ENCODE peak calls at places on chromosomes 12 and 14, in nine cellular contexts. One of them, this sample, is unnamed.

GRCh38 chr12:58919271-58920101 is 818 bp downstream of the LRIG3 start:
- DNase-seq in NCI-H510A: no peak
- DNase-seq in sciatic nerve: peak
- DNase-seq in myocyte: peak
- DNase-seq in NCI-H82: peak
- DNase-seq in colonic mucosa: peak
- DNase-seq in IMR-90: peak
- DNase-seq in Kasumi-1: no peak
- DNase-seq in HFFc6: no peak
- DNase-seq in this sample: no peak

GRCh38 chr14:91059576-91060471 is 617 bp downstream of the RPS6KA5 start:
- DNase-seq in NCI-H510A: peak
- DNase-seq in sciatic nerve: peak
- DNase-seq in myocyte: no peak
- DNase-seq in NCI-H82: peak
- DNase-seq in colonic mucosa: peak
- DNase-seq in IMR-90: no peak
- DNase-seq in Kasumi-1: peak
- DNase-seq in HFFc6: peak
- DNase-seq in this sample: no peak

GRCh38 chr12:53343978-53344377 is 7.8 kb upstream of the SP7 start:
- DNase-seq in NCI-H510A: no peak
- DNase-seq in sciatic nerve: no peak
- DNase-seq in myocyte: no peak
- DNase-seq in NCI-H82: no peak
- DNase-seq in colonic mucosa: no peak
- DNase-seq in IMR-90: no peak
- DNase-seq in Kasumi-1: no peak
- DNase-seq in HFFc6: no peak
- DNase-seq in this sample: no peak

GRCh38 chr14:56092761-56093160 is 25.4 kb upstream of the PELI2 start:
- DNase-seq in NCI-H510A: no peak
- DNase-seq in sciatic nerve: no peak
- DNase-seq in myocyte: no peak
- DNase-seq in NCI-H82: no peak
- DNase-seq in colonic mucosa: no peak
- DNase-seq in IMR-90: no peak
- DNase-seq in Kasumi-1: no peak
- DNase-seq in HFFc6: no peak
- DNase-seq in this sample: no peak

GRCh38 chr12:111093428-111094142 is 173.2 kb upstream of the MYL2 start:
- DNase-seq in NCI-H510A: no peak
- DNase-seq in sciatic nerve: no peak
- DNase-seq in myocyte: no peak
- DNase-seq in NCI-H82: no peak
- DNase-seq in colonic mucosa: no peak
- DNase-seq in IMR-90: no peak
- DNase-seq in Kasumi-1: no peak
- DNase-seq in HFFc6: no peak
- DNase-seq in this sample: no peak

GRCh38 chr14:41299924-41300323 is 306.8 kb upstream of the LRFN5 start:
- DNase-seq in NCI-H510A: no peak
- DNase-seq in sciatic nerve: no peak
- DNase-seq in myocyte: no peak
- DNase-seq in NCI-H82: no peak
- DNase-seq in colonic mucosa: no peak
- DNase-seq in IMR-90: no peak
- DNase-seq in Kasumi-1: no peak
- DNase-seq in HFFc6: no peak
- DNase-seq in this sample: no peak

GRCh38 chr14:39230416-39230815 is 3.3 kb upstream of the MIA2 start:
- DNase-seq in NCI-H510A: no peak
- DNase-seq in sciatic nerve: no peak
- DNase-seq in myocyte: no peak
- DNase-seq in NCI-H82: no peak
- DNase-seq in colonic mucosa: no peak
- DNase-seq in IMR-90: peak
- DNase-seq in Kasumi-1: no peak
- DNase-seq in HFFc6: no peak
- DNase-seq in this sample: no peak

GRCh38 chr14:31886161-31886835 is 190.8 kb upstream of the ARHGAP5 start:
- DNase-seq in NCI-H510A: no peak
- DNase-seq in sciatic nerve: no peak
- DNase-seq in myocyte: no peak
- DNase-seq in NCI-H82: no peak
- DNase-seq in colonic mucosa: no peak
- DNase-seq in IMR-90: no peak
- DNase-seq in Kasumi-1: no peak
- DNase-seq in HFFc6: no peak
- DNase-seq in this sample: no peak

GRCh38 chr12:19428261-19428660 is 11.0 kb upstream of the AEBP2 start:
- DNase-seq in NCI-H510A: no peak
- DNase-seq in sciatic nerve: no peak
- DNase-seq in myocyte: no peak
- DNase-seq in NCI-H82: no peak
- DNase-seq in colonic mucosa: no peak
- DNase-seq in IMR-90: no peak
- DNase-seq in Kasumi-1: peak
- DNase-seq in HFFc6: no peak
- DNase-seq in this sample: no peak

GRCh38 chr14:70776197-70776596 is 33.1 kb downstream of the MAP3K9 start:
- DNase-seq in NCI-H510A: no peak
- DNase-seq in sciatic nerve: no peak
- DNase-seq in myocyte: no peak
- DNase-seq in NCI-H82: no peak
- DNase-seq in colonic mucosa: no peak
- DNase-seq in IMR-90: no peak
- DNase-seq in Kasumi-1: no peak
- DNase-seq in HFFc6: no peak
- DNase-seq in this sample: no peak

GRCh38 chr12:95736631-95737030 is 53.9 kb downstream of the NTN4 start:
- DNase-seq in NCI-H510A: no peak
- DNase-seq in sciatic nerve: no peak
- DNase-seq in myocyte: peak
- DNase-seq in NCI-H82: no peak
- DNase-seq in colonic mucosa: no peak
- DNase-seq in IMR-90: peak
- DNase-seq in Kasumi-1: no peak
- DNase-seq in HFFc6: peak
- DNase-seq in this sample: peak

GRCh38 chr12:76880156-76881023 is 1.6 kb upstream of the CSRP2 start:
- DNase-seq in NCI-H510A: no peak
- DNase-seq in sciatic nerve: no peak
- DNase-seq in myocyte: no peak
- DNase-seq in NCI-H82: no peak
- DNase-seq in colonic mucosa: no peak
- DNase-seq in IMR-90: peak
- DNase-seq in Kasumi-1: no peak
- DNase-seq in HFFc6: no peak
- DNase-seq in this sample: no peak

GRCh38 chr12:12070674-12071661 is at the start of gene BCL2L14:
- DNase-seq in NCI-H510A: no peak
- DNase-seq in sciatic nerve: no peak
- DNase-seq in myocyte: peak
- DNase-seq in NCI-H82: no peak
- DNase-seq in colonic mucosa: peak
- DNase-seq in IMR-90: no peak
- DNase-seq in Kasumi-1: no peak
- DNase-seq in HFFc6: no peak
- DNase-seq in this sample: no peak

GRCh38 chr12:102182635-102183034 is 15.0 kb downstream of the PMCH start:
- DNase-seq in NCI-H510A: no peak
- DNase-seq in sciatic nerve: no peak
- DNase-seq in myocyte: peak
- DNase-seq in NCI-H82: no peak
- DNase-seq in colonic mucosa: no peak
- DNase-seq in IMR-90: no peak
- DNase-seq in Kasumi-1: no peak
- DNase-seq in HFFc6: no peak
- DNase-seq in this sample: no peak

GRCh38 chr14:72521968-72522741 is 371.7 kb downstream of the DPF3 start:
- DNase-seq in NCI-H510A: no peak
- DNase-seq in sciatic nerve: no peak
- DNase-seq in myocyte: no peak
- DNase-seq in NCI-H82: no peak
- DNase-seq in colonic mucosa: no peak
- DNase-seq in IMR-90: peak
- DNase-seq in Kasumi-1: no peak
- DNase-seq in HFFc6: no peak
- DNase-seq in this sample: no peak

GRCh38 chr14:32008602-32009193 is 68.4 kb upstream of the ARHGAP5 start:
- DNase-seq in NCI-H510A: no peak
- DNase-seq in sciatic nerve: no peak
- DNase-seq in myocyte: no peak
- DNase-seq in NCI-H82: no peak
- DNase-seq in colonic mucosa: no peak
- DNase-seq in IMR-90: no peak
- DNase-seq in Kasumi-1: no peak
- DNase-seq in HFFc6: no peak
- DNase-seq in this sample: no peak

GRCh38 chr12:779745-780734 is 27.7 kb downstream of the WNK1 start:
- DNase-seq in NCI-H510A: no peak
- DNase-seq in sciatic nerve: no peak
- DNase-seq in myocyte: peak
- DNase-seq in NCI-H82: peak
- DNase-seq in colonic mucosa: no peak
- DNase-seq in IMR-90: peak
- DNase-seq in Kasumi-1: no peak
- DNase-seq in HFFc6: peak
- DNase-seq in this sample: peak

GRCh38 chr14:38994721-38995120 is 108.3 kb downstream of the SEC23A start:
- DNase-seq in NCI-H510A: no peak
- DNase-seq in sciatic nerve: no peak
- DNase-seq in myocyte: no peak
- DNase-seq in NCI-H82: no peak
- DNase-seq in colonic mucosa: no peak
- DNase-seq in IMR-90: no peak
- DNase-seq in Kasumi-1: no peak
- DNase-seq in HFFc6: no peak
- DNase-seq in this sample: no peak

GRCh38 chr12:6863033-6863432 is 4.3 kb upstream of the TPI1 start:
- DNase-seq in NCI-H510A: no peak
- DNase-seq in sciatic nerve: no peak
- DNase-seq in myocyte: no peak
- DNase-seq in NCI-H82: no peak
- DNase-seq in colonic mucosa: no peak
- DNase-seq in IMR-90: no peak
- DNase-seq in Kasumi-1: no peak
- DNase-seq in HFFc6: no peak
- DNase-seq in this sample: no peak

GRCh38 chr12:7609051-7609450 is 56.7 kb downstream of the APOBEC1 start:
- DNase-seq in NCI-H510A: no peak
- DNase-seq in sciatic nerve: no peak
- DNase-seq in myocyte: no peak
- DNase-seq in NCI-H82: no peak
- DNase-seq in colonic mucosa: no peak
- DNase-seq in IMR-90: no peak
- DNase-seq in Kasumi-1: no peak
- DNase-seq in HFFc6: no peak
- DNase-seq in this sample: no peak

GRCh38 chr14:86038401-86038985 is 508.5 kb downstream of the FLRT2 start:
- DNase-seq in NCI-H510A: no peak
- DNase-seq in sciatic nerve: no peak
- DNase-seq in myocyte: peak
- DNase-seq in NCI-H82: peak
- DNase-seq in colonic mucosa: peak
- DNase-seq in IMR-90: peak
- DNase-seq in Kasumi-1: peak
- DNase-seq in HFFc6: peak
- DNase-seq in this sample: peak

GRCh38 chr12:110102255-110102654 is 21.9 kb upstream of the IFT81 start:
- DNase-seq in NCI-H510A: peak
- DNase-seq in sciatic nerve: no peak
- DNase-seq in myocyte: peak
- DNase-seq in NCI-H82: peak
- DNase-seq in colonic mucosa: peak
- DNase-seq in IMR-90: peak
- DNase-seq in Kasumi-1: peak
- DNase-seq in HFFc6: peak
- DNase-seq in this sample: no peak

GRCh38 chr12:4293299-4293941 is 19.9 kb downstream of the CCND2 start:
- DNase-seq in NCI-H510A: no peak
- DNase-seq in sciatic nerve: peak
- DNase-seq in myocyte: peak
- DNase-seq in NCI-H82: no peak
- DNase-seq in colonic mucosa: no peak
- DNase-seq in IMR-90: no peak
- DNase-seq in Kasumi-1: no peak
- DNase-seq in HFFc6: no peak
- DNase-seq in this sample: no peak

GRCh38 chr12:47247418-47247817 is 167.7 kb upstream of the AMIGO2 start:
- DNase-seq in NCI-H510A: no peak
- DNase-seq in sciatic nerve: no peak
- DNase-seq in myocyte: peak
- DNase-seq in NCI-H82: no peak
- DNase-seq in colonic mucosa: peak
- DNase-seq in IMR-90: no peak
- DNase-seq in Kasumi-1: no peak
- DNase-seq in HFFc6: no peak
- DNase-seq in this sample: no peak

GRCh38 chr12:123384318-123384993 is 524 bp downstream of the KMT5A start:
- DNase-seq in NCI-H510A: no peak
- DNase-seq in sciatic nerve: peak
- DNase-seq in myocyte: no peak
- DNase-seq in NCI-H82: peak
- DNase-seq in colonic mucosa: peak
- DNase-seq in IMR-90: no peak
- DNase-seq in Kasumi-1: no peak
- DNase-seq in HFFc6: no peak
- DNase-seq in this sample: no peak

GRCh38 chr12:33795536-33795935 is 226.8 kb upstream of the ALG10 start:
- DNase-seq in NCI-H510A: no peak
- DNase-seq in sciatic nerve: no peak
- DNase-seq in myocyte: peak
- DNase-seq in NCI-H82: no peak
- DNase-seq in colonic mucosa: no peak
- DNase-seq in IMR-90: no peak
- DNase-seq in Kasumi-1: no peak
- DNase-seq in HFFc6: no peak
- DNase-seq in this sample: no peak

GRCh38 chr12:53967451-53968059 is 5.4 kb upstream of the HOXC11 start:
- DNase-seq in NCI-H510A: no peak
- DNase-seq in sciatic nerve: no peak
- DNase-seq in myocyte: no peak
- DNase-seq in NCI-H82: no peak
- DNase-seq in colonic mucosa: no peak
- DNase-seq in IMR-90: no peak
- DNase-seq in Kasumi-1: no peak
- DNase-seq in HFFc6: no peak
- DNase-seq in this sample: no peak

GRCh38 chr12:117805865-117806264 is 162.9 kb downstream of the KSR2 start:
- DNase-seq in NCI-H510A: no peak
- DNase-seq in sciatic nerve: no peak
- DNase-seq in myocyte: no peak
- DNase-seq in NCI-H82: no peak
- DNase-seq in colonic mucosa: no peak
- DNase-seq in IMR-90: no peak
- DNase-seq in Kasumi-1: no peak
- DNase-seq in HFFc6: no peak
- DNase-seq in this sample: no peak

GRCh38 chr14:94161087-94161486 is 13.0 kb upstream of the PPP4R4 start:
- DNase-seq in NCI-H510A: no peak
- DNase-seq in sciatic nerve: no peak
- DNase-seq in myocyte: no peak
- DNase-seq in NCI-H82: no peak
- DNase-seq in colonic mucosa: no peak
- DNase-seq in IMR-90: no peak
- DNase-seq in Kasumi-1: peak
- DNase-seq in HFFc6: no peak
- DNase-seq in this sample: no peak

GRCh38 chr12:132397934-132398385 is 68.6 kb upstream of the GALNT9 start:
- DNase-seq in NCI-H510A: no peak
- DNase-seq in sciatic nerve: no peak
- DNase-seq in myocyte: no peak
- DNase-seq in NCI-H82: no peak
- DNase-seq in colonic mucosa: no peak
- DNase-seq in IMR-90: no peak
- DNase-seq in Kasumi-1: no peak
- DNase-seq in HFFc6: no peak
- DNase-seq in this sample: no peak

GRCh38 chr12:31118831-31119530 is 45.3 kb downstream of the DDX11 start:
- DNase-seq in NCI-H510A: peak
- DNase-seq in sciatic nerve: no peak
- DNase-seq in myocyte: no peak
- DNase-seq in NCI-H82: peak
- DNase-seq in colonic mucosa: no peak
- DNase-seq in IMR-90: no peak
- DNase-seq in Kasumi-1: peak
- DNase-seq in HFFc6: no peak
- DNase-seq in this sample: no peak